ENCODE peak calls at places on chromosome 11, in ten cellular contexts. S is tibial artery, O is uterus, U is fibroblast of lung, F is ovary, M is A549, H is neuronal stem cell, I is HCT116, C is lower lobe of right lung, P is body of pancreas. G is an unnamed sample.

GRCh38 chr11:106101797-106102196 is 24.3 kb downstream of the AASDHPPT start:
- DNase-seq in S (no peak), O (no peak), U (peak; percentile 63), F (no peak), M (no peak), H (no peak), I (no peak), C (no peak), P (no peak), G (no peak)

GRCh38 chr11:3182462-3182852 is 17.3 kb upstream of the OSBPL5 start:
- DNase-seq in S (no peak), O (no peak), U (no peak), F (no peak), M (no peak), H (no peak), I (no peak), C (peak; percentile 25), P (no peak), G (no peak)

GRCh38 chr11:71333473-71333872 is 81.1 kb upstream of the SHANK2 start:
- DNase-seq in S (peak; percentile 8), O (no peak), U (no peak), F (no peak), M (no peak), H (no peak), I (no peak), C (no peak), P (no peak), G (no peak)

GRCh38 chr11:72951815-72952340 is 137.7 kb downstream of the ATG16L2 start:
- DNase-seq in S (no peak), O (no peak), U (no peak), F (no peak), M (no peak), H (no peak), I (no peak), C (no peak), P (no peak), G (no peak)

GRCh38 chr11:47766363-47767227 is 546 bp downstream of the FNBP4 start:
- DNase-seq in S (peak; percentile 72), O (peak; percentile 65), U (peak; percentile 70), F (peak; percentile 73), M (no peak), H (peak; percentile 30), I (no peak), C (peak; percentile 82), P (peak; percentile 73), G (peak; percentile 86)

GRCh38 chr11:129933262-129933661 is 37.9 kb upstream of the NFRKB start:
- DNase-seq in S (no peak), O (no peak), U (peak; percentile 6), F (no peak), M (no peak), H (no peak), I (no peak), C (no peak), P (no peak), G (no peak)

GRCh38 chr11:4480577-4481539 is 1.6 kb upstream of the OR52K1 start:
- DNase-seq in S (no peak), O (no peak), U (peak; percentile 23), F (no peak), M (no peak), H (no peak), I (no peak), C (no peak), P (no peak), G (no peak)

GRCh38 chr11:73579641-73580434 is 18.1 kb downstream of the FAM168A start:
- DNase-seq in S (no peak), O (no peak), U (no peak), F (no peak), M (no peak), H (no peak), I (no peak), C (no peak), P (no peak), G (no peak)

GRCh38 chr11:70901951-70902521 is 350.3 kb downstream of the SHANK2 start:
- DNase-seq in S (no peak), O (no peak), U (no peak), F (no peak), M (no peak), H (no peak), I (no peak), C (peak; percentile 36), P (no peak), G (no peak)

GRCh38 chr11:15471709-15472404 is 357.1 kb downstream of the INSC start:
- DNase-seq in S (no peak), O (no peak), U (no peak), F (no peak), M (no peak), H (no peak), I (no peak), C (no peak), P (no peak), G (no peak)

GRCh38 chr11:44814881-44815592 is 88.3 kb downstream of the TSPAN18 start:
- DNase-seq in S (no peak), O (no peak), U (peak; percentile 78), F (no peak), M (no peak), H (no peak), I (no peak), C (no peak), P (no peak), G (no peak)

GRCh38 chr11:46649180-46649738 is 31.9 kb downstream of the ATG13 start:
- DNase-seq in S (peak; percentile 87), O (peak; percentile 91), U (peak; percentile 96), F (peak; percentile 67), M (no peak), H (peak; percentile 11), I (no peak), C (no peak), P (peak; percentile 36), G (peak; percentile 88)

DNA sequence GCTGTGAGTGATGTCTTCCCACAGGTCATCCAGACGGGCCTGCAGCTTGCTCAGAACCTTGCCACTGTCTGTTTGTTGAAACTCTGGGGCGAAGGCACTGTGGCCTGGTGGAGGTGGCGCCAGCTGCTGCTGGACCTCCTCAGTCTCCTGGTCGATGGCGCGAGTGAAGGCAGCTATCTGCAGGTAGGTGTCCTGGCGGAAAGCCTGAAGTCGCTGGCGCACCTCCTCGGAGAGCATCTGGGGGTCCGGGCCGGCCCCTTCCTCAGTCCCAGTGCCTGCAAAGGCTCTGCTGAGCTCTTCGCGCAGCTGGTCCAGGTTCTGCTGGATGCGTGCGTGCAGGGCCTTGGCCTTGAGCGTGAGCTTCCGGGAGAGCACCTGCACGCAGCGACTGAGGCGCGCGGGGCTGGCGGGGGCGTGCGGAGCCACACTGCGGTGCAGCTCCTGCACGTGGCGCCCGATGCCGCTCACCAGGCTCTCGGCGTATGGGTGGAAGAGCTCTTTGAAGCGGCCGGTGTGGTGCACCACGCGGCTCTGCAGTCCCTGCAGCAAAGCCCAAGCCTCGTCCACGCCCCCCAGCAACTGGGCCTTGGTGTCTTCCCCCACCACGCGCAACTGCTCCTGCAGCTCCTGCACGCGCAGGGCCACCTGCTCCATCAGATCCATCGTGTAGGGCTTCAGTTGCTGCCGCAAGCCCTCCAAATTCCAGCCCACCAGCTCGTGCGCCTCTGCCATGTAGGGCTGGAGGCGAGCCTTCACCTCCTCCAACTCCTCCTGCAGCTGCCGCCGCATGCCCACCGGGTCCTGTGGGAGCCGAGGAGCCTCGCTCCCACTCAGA is 1.3 kb downstream of the APOA5 start:
- DNase-seq in S (no peak), O (no peak), U (no peak), F (peak; percentile 38), M (no peak), H (no peak), I (no peak), C (no peak), P (no peak), G (no peak)
- H3K27ac ChIP-seq in S (no peak overlapping the region), O (no peak overlapping the region), U (no peak overlapping the region), F (no peak overlapping the region), M (no peak overlapping the region), H (no peak overlapping the region), I (no peak overlapping the region), C (no peak overlapping the region), P (no peak overlapping the region), G (no peak overlapping the region)

GRCh38 chr11:35163209-35163608 is 24.2 kb downstream of the CD44 start:
- DNase-seq in S (no peak), O (no peak), U (peak; percentile 59), F (no peak), M (no peak), H (no peak), I (no peak), C (no peak), P (no peak), G (no peak)
- H3K4me1 ChIP-seq in S (no peaks in the 10 kb centered on the region), O (peaks cover 22% of the 10 kb centered on the region), U (peaks cover 71% of the 10 kb centered on the region), F (peaks cover 5% of the 10 kb centered on the region), M (peaks cover 97% of the 10 kb centered on the region), H (peaks cover 21% of the 10 kb centered on the region), I (peaks cover 100% of the 10 kb centered on the region), C (peaks cover 100% of the 10 kb centered on the region), P (peaks cover 93% of the 10 kb centered on the region), G (peaks cover 53% of the 10 kb centered on the region)

GRCh38 chr11:69449320-69450063 is 32.0 kb upstream of the LINC01488 start:
- DNase-seq in S (peak; percentile 62), O (peak; percentile 65), U (peak; percentile 57), F (no peak), M (no peak), H (no peak), I (no peak), C (peak; percentile 78), P (peak; percentile 47), G (peak; percentile 91)
- H3K4me3 ChIP-seq in S (no peak overlapping the region), O (no peak overlapping the region), U (no peak overlapping the region), F (no peak overlapping the region), M (no peak overlapping the region), H (no peak overlapping the region), I (no peak overlapping the region), C (no peak overlapping the region), P (no peak overlapping the region), G (no peak overlapping the region)

GRCh38 chr11:75152090-75152489 is 1.2 kb downstream of the SLCO2B1 start:
- DNase-seq in S (no peak), O (no peak), U (no peak), F (no peak), M (no peak), H (no peak), I (no peak), C (no peak), P (peak; percentile 90), G (no peak)
- H3K27ac ChIP-seq in S (no peak overlapping the region), O (peak overlapping the region; percentile 57), U (no peak overlapping the region), F (no peak overlapping the region), M (no peak overlapping the region), H (no peak overlapping the region), I (no peak overlapping the region), C (peak overlapping the region; percentile 67), P (peak overlapping the region; percentile 76), G (peak overlapping the region; percentile 41)